ENCODE peak calls at places on chromosome 5, in five cellular contexts. M, V, L, C and O are unnamed samples. For H3K4me1, the result is how much of the 10 kb centered on the place peaks cover.

GRCh38 chr5:166083183-166083959 is 2208.1 kb upstream of the WWC1 start:
- DNase-seq in M (no peak), V (no peak), L (peak), C (no peak), O (no peak)

GRCh38 chr5:119200795-119201194 is 129.9 kb downstream of the DMXL1 start:
- DNase-seq in M (no peak), V (no peak), L (no peak), C (no peak), O (no peak)

GRCh38 chr5:127210082-127210481 is 80.5 kb upstream of the MEGF10 start:
- DNase-seq in M (peak), V (no peak), L (no peak), C (no peak), O (no peak)

GRCh38 chr5:72015103-72015548 is 92.1 kb upstream of the MAP1B start:
- DNase-seq in M (peak), V (peak), L (no peak), C (peak), O (peak)

GRCh38 chr5:154470949-154471870 is 6.8 kb downstream of the HAND1 start:
- DNase-seq in M (no peak), V (no peak), L (peak), C (peak), O (no peak)

GRCh38 chr5:58009754-58010153 is 450.1 kb downstream of the PLK2 start:
- DNase-seq in M (no peak), V (no peak), L (no peak), C (no peak), O (no peak)

GRCh38 chr5:181167814-181168488 is 20.6 kb downstream of the OR2V2 start:
- DNase-seq in M (no peak), V (no peak), L (peak), C (peak), O (peak)

GRCh38 chr5:71887680-71888079 is 168.6 kb downstream of the CARTPT start:
- DNase-seq in M (peak), V (peak), L (peak), C (peak), O (peak)

GRCh38 chr5:127442085-127442484 is 75.4 kb upstream of the PRRC1 start:
- DNase-seq in M (no peak), V (no peak), L (peak), C (peak), O (peak)

GRCh38 chr5:50653946-50654345 is 12.5 kb upstream of the PARP8 start:
- DNase-seq in M (no peak), V (no peak), L (no peak), C (no peak), O (no peak)

GRCh38 chr5:177366528-177367322 is 9.0 kb downstream of the RGS14 start:
- DNase-seq in M (peak), V (no peak), L (peak), C (no peak), O (peak)

GRCh38 chr5:172768573-172769323 is 2.2 kb downstream of the DUSP1 start:
- DNase-seq in M (peak), V (no peak), L (no peak), C (no peak), O (peak)

DNA sequence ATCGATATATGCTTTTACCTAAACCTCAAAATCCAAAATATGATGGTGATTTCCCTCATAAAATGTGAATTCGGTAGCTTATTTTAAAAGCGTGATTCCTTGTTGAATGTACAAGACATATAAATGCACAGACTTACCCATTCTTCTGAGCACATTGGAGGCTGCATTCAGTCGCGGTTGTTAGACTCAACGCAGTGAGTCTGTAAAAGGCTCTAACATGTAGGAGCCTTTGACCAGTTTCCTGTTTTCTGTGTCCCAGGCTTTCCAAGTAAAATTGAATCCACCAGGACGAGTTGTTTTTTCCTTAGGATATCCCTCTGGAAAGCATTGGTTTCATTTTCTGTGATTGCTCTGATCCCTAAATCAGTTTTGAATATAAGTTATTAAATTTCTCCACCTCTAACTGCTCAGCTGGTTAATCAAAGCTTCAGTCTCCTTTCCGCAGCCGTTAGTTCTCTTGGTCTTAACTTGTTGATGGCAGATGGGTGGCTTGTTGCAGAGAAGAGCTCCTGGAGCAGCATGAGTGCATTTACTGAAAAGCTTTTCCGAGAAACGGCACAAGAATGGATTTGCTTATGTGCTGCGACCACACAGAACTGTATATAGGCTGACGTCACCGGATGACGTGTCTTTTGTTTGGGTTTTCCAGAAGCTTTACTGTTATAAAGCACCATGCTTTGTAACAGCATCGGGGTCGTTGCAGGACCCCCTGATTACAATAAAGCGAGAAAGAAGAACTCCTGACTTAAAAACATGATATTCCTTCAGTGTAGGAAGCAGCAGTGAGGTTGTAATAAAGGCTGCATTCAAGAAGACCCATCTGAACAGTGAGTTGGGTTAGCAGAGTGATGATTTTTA is at the start of gene LRRTM2:
- DNase-seq in M (peak), V (no peak), L (no peak), C (no peak), O (peak)
- H3K4me3 ChIP-seq in M (peak), V (no peak), L (no peak), C (no peak), O (peak)

GRCh38 chr5:95864456-95864855 is 41.9 kb upstream of the GLRX start:
- DNase-seq in M (no peak), V (no peak), L (no peak), C (no peak), O (no peak)
- H3K4me1 ChIP-seq in M (under half), V (under half), L (under half), C (under half), O (half or more)

GRCh38 chr5:162174358-162174757 is 106.8 kb downstream of the GABRG2 start:
- DNase-seq in M (no peak), V (no peak), L (peak), C (no peak), O (no peak)
- H2AFZ ChIP-seq in M (no peak), V (no peak), L (no peak), C (no peak), O (no peak)

DNA sequence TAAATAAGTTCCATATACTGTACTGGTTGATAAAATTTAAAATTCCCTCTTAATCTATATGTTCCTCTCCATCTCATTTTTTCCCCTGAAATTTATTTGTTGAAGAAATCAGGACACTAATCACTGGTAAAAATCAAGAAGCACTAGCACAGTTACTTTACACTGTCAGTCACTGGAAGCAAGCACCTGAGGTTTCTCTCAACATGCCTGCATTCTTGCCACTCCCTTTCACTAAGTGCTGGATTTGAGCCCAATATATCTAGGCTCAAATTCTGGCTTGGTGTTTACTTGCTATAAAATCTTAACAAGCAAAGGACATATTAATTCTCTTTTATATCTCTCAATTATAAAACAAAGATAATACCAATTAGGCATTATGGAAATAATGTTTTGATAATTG is 58.7 kb downstream of the DIAPH1 start:
- DNase-seq in M (peak), V (no peak), L (peak), C (peak), O (peak)
- H3K4me3 ChIP-seq in M (peak), V (no peak), L (peak), C (no peak), O (peak)